ENCODE peak calls at places on chromosomes 1 and 21, in seven cellular contexts. X is HepG2, W is SK-N-SH, O is GM12878, U is GM12891, Z is K562, P is H1. C is an unnamed sample.

GRCh38 chr1:15152318-15153183 is 996 bp upstream of the TMEM51 start:
- DNase-seq in Z (peak), X (peak), W (peak), O (no peak), P (no peak), U (no peak), C (no peak)

GRCh38 chr1:230987446-230987845 is 8.6 kb downstream of the ARV1 start:
- DNase-seq in W (no peak), O (no peak), U (no peak), Z (no peak), X (no peak), P (no peak), C (no peak)

GRCh38 chr1:55443175-55443933 is 228.2 kb upstream of the USP24 start:
- DNase-seq in O (no peak), P (no peak), Z (peak), X (peak), U (no peak), W (no peak), C (no peak)

GRCh38 chr1:2823921-2824660 is 22.6 kb upstream of the TTC34 start:
- DNase-seq in Z (no peak), P (no peak), W (no peak), O (no peak), U (no peak), X (no peak), C (no peak)

GRCh38 chr1:46527474-46528296 is 23.8 kb downstream of the KNCN start:
- DNase-seq in Z (peak), P (peak), X (peak), U (peak), W (peak), O (no peak), C (peak)

GRCh38 chr1:80054129-80054528 is 1047.6 kb upstream of the ADGRL4 start:
- DNase-seq in U (no peak), X (no peak), O (no peak), W (peak), P (no peak), Z (peak), C (no peak)

GRCh38 chr1:43427941-43428340 is 25.8 kb downstream of the HYI start:
- DNase-seq in O (no peak), W (no peak), X (no peak), U (no peak), P (no peak), Z (no peak), C (no peak)

GRCh38 chr1:107787299-107787698 is 177.7 kb downstream of the VAV3 start:
- DNase-seq in Z (peak), P (no peak), U (no peak), W (no peak), X (no peak), O (no peak), C (no peak)

GRCh38 chr1:187646536-187647128 is 817.9 kb downstream of the PLA2G4A start:
- DNase-seq in X (no peak), P (no peak), W (no peak), Z (no peak), U (no peak), O (no peak), C (no peak)

DNA sequence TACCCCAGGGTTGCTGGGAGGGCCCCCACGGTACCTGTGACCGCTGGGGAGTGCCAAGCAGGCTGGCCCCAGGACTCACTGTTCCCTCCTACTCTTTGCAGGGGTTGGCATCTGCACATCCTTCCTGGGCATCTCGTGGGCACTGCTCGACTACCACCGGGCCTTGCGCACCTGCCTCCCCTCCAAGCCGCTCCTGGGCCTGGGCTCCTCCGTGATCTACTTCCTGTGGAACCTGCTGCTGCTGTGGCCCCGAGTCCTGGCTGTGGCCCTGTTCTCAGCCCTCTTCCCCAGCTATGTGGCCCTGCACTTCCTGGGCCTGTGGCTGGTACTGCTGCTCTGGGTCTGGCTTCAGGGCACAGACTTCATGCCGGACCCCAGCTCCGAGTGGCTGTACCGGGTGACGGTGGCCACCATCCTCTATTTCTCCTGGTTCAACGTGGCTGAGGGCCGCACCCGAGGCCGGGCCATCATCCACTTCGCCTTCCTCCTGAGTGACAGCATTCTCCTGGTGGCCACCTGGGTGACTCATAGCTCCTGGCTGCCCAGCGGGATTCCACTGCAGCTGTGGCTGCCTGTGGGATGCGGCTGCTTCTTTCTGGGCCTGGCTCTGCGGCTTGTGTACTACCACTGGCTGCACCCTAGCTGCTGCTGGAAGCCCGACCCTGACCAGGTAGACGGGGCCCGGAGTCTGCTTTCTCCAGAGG is 6.8 kb downstream of the XKR8 start:
- DNase-seq in X (no peak), Z (no peak), P (no peak), O (no peak), W (no peak), U (no peak), C (no peak)
- TF ChIP-seq POLR2AphosphoS5 in X (no peak), Z (no peak), P (no peak), O (no peak), W (no peak), U (no peak), C (no peak)

GRCh38 chr21:32507342-32507919 is 77.9 kb downstream of the TCP10L start:
- DNase-seq in O (no peak), P (no peak), W (no peak), X (no peak), Z (no peak), U (no peak), C (no peak)
- TF ChIP-seq TAF1 in O (no peak), P (no peak), W (no peak), X (no peak), Z (no peak), U (no peak), C (no peak)

GRCh38 chr1:11594222-11594621 is 60.0 kb downstream of the FBXO2 start:
- DNase-seq in P (peak), U (no peak), W (peak), Z (peak), X (peak), O (no peak), C (no peak)
- TF ChIP-seq POLR2AphosphoS5 in P (no peak), U (no peak), W (no peak), Z (no peak), X (no peak), O (no peak), C (no peak)

GRCh38 chr1:235018720-235019444 is 109.8 kb downstream of the TOMM20 start:
- DNase-seq in O (no peak), Z (peak), X (no peak), W (no peak), U (no peak), P (no peak), C (no peak)
- TF ChIP-seq TAF1 in O (no peak), Z (no peak), X (no peak), W (no peak), U (no peak), P (no peak), C (no peak)

GRCh38 chr1:156676820-156677615 is at the start of gene NES:
- DNase-seq in Z (peak), W (peak), O (no peak), P (no peak), X (peak), U (no peak), C (no peak)
- TF ChIP-seq POLR2AphosphoS5 in Z (no peak), W (peak), O (no peak), P (peak), X (no peak), U (no peak), C (no peak)